ENCODE peak calls at places on chromosomes 6 and 20, in seven cellular contexts. V, Z, Q, I, F, T and E are unnamed samples. For H3K27me3 and H3K4me1, the result is how much of the 10 kb centered on the place peaks cover.

GRCh38 chr6:143556529-143556928 is 45.0 kb upstream of the FUCA2 start:
- DNase-seq in V (no peak), F (no peak), Z (no peak), Q (no peak), I (no peak), T (no peak), E (no peak)

GRCh38 chr6:154196333-154196732 is 157.3 kb downstream of the OPRM1 start:
- DNase-seq in T (no peak), I (no peak), F (no peak), Q (no peak), V (no peak), Z (no peak), E (no peak)

GRCh38 chr20:44728835-44729342 is 13.7 kb downstream of the CCN5 start:
- DNase-seq in V (peak), Q (peak), T (peak), Z (no peak), I (peak), F (peak), E (peak)

GRCh38 chr20:12614764-12615163 is 394.0 kb upstream of the SPTLC3 start:
- DNase-seq in Z (no peak), I (no peak), F (no peak), V (no peak), T (no peak), Q (no peak), E (no peak)

GRCh38 chr6:37903671-37904355 is 84.3 kb downstream of the ZFAND3 start:
- DNase-seq in I (no peak), Z (no peak), T (no peak), Q (no peak), V (no peak), F (no peak), E (no peak)

GRCh38 chr20:34871320-34871926 is 1.2 kb downstream of the GGT7 start:
- DNase-seq in T (no peak), Q (peak), F (no peak), V (no peak), Z (no peak), I (no peak), E (no peak)

GRCh38 chr6:43172127-43173007 is 1.3 kb downstream of the SRF start:
- DNase-seq in F (peak), Q (peak), T (peak), V (peak), Z (peak), I (peak), E (peak)

GRCh38 chr6:160692369-160692959 is 9.6 kb upstream of the PLG start:
- DNase-seq in V (no peak), T (no peak), Z (no peak), F (no peak), I (no peak), Q (peak), E (no peak)

GRCh38 chr6:157823001-157823522 is at the start of gene SNX9:
- DNase-seq in Z (peak), Q (peak), F (peak), I (peak), V (peak), T (peak), E (peak)

GRCh38 chr6:144725731-144726522 is 440.8 kb downstream of the UTRN start:
- DNase-seq in I (no peak), T (no peak), Q (peak), V (no peak), F (no peak), Z (peak), E (no peak)

GRCh38 chr20:9835302-9835701 is 3.6 kb downstream of the PAK5 start:
- DNase-seq in F (no peak), Q (no peak), I (no peak), V (no peak), T (no peak), Z (no peak), E (no peak)

GRCh38 chr6:20564777-20565176 is 30.5 kb downstream of the CDKAL1 start:
- DNase-seq in F (no peak), Z (no peak), I (no peak), Q (no peak), V (no peak), T (no peak), E (no peak)

GRCh38 chr6:136089885-136090284 is 160.2 kb downstream of the MTFR2 start:
- DNase-seq in F (no peak), V (no peak), Z (no peak), T (no peak), Q (no peak), I (no peak), E (no peak)

GRCh38 chr6:166441641-166442078 is 58.9 kb upstream of the MPC1 start:
- DNase-seq in Z (no peak), T (no peak), F (no peak), V (no peak), I (no peak), Q (no peak), E (no peak)

GRCh38 chr6:147728903-147729302 is 220.4 kb downstream of the SAMD5 start:
- DNase-seq in V (no peak), F (no peak), Z (no peak), T (no peak), Q (no peak), I (no peak), E (no peak)
- H3K27me3 ChIP-seq in V (under half), F (under half), Z (under half), T (under half), Q (under half), I (under half), E (under half)

GRCh38 chr20:49700411-49701185 is 13.1 kb downstream of the B4GALT5 start:
- DNase-seq in F (no peak), Q (no peak), I (no peak), Z (no peak), V (no peak), T (no peak), E (no peak)
- H3K4me1 ChIP-seq in F (half or more), Q (half or more), I (half or more), Z (under half), V (under half), T (under half), E (under half)

DNA sequence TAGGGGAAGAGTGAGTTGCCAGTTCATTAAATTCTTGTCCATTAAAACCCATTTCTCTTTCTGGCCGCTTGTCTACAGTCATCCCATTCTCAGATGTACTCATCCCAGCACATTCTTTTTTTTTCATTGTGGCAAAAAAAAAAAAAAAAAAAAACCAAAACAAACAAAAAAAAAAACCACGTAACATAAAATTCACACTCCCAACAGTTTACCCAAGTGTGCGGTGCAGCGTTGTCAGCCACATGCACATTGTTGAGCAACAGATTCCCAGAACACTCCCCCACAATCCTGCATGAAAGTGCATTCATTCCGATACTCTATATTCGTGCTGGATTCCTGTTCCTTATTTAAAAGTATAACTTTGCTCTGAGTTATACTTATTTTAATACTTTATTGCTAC is 96.0 kb downstream of the SASH1 start:
- DNase-seq in V (no peak), T (no peak), I (no peak), Q (no peak), F (no peak), Z (no peak), E (no peak)
- H3K27me3 ChIP-seq in V (under half), T (under half), I (under half), Q (under half), F (under half), Z (under half), E (under half)

DNA sequence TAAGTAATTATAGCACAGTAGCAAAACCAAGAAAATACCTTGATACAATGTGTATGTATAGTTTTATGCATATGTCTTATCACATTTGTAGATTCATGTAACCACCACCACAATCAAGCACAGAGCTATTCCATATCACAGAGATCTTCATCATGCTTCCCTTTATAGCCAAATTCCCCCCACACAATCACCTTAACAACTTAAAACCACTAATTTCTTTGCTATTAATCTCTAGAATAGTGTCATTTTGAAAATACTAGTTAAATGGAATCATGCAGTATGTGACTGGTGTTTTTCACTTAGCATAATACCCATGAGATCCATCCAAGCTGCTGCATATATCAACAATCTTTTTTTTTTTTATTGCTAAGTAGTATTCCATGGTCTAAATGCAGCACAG is 8.2 kb downstream of the HLA-DRA start:
- DNase-seq in I (no peak), T (no peak), F (no peak), Z (no peak), V (no peak), Q (no peak), E (no peak)
- H3K4me1 ChIP-seq in I (under half), T (under half), F (under half), Z (under half), V (under half), Q (under half), E (under half)

GRCh38 chr6:16840725-16841124 is 79.5 kb upstream of the ATXN1 start:
- DNase-seq in Z (no peak), I (no peak), F (no peak), V (no peak), Q (no peak), T (no peak), E (no peak)

GRCh38 chr6:16841241-16841640 is 80.0 kb upstream of the ATXN1 start:
- DNase-seq in T (no peak), V (no peak), I (no peak), Z (no peak), Q (no peak), F (no peak), E (no peak)

GRCh38 chr6:16840291-16840690 is 79.0 kb upstream of the ATXN1 start:
- DNase-seq in V (no peak), Z (no peak), Q (no peak), F (no peak), T (no peak), I (no peak), E (no peak)

GRCh38 chr6:16837217-16837972 is 76.1 kb upstream of the ATXN1 start:
- DNase-seq in T (no peak), V (no peak), F (no peak), Z (no peak), I (no peak), Q (no peak), E (no peak)

DNA sequence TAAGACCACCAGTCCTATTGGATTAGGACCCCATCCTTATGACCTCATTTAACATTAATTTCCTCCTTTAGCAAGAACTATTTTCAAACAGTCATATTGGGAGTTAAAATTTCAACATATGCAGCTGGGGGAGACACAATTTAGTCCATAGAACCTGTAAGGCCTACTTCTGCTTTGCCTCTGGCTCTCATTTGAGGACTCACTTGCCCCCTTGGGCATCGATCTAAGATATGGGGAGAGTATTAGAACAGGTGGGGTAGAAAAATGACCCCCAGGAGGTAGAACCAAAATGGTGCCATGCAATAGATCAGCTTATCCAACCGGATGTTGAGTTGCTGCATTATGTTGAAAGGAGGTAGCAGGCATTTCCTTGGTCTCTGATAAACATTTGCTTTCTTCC is 78.5 kb upstream of the ATXN1 start:
- DNase-seq in Z (no peak), V (no peak), F (no peak), T (no peak), Q (no peak), I (no peak), E (no peak)
- H3K27me3 ChIP-seq in Z (under half), V (under half), F (under half), T (under half), Q (under half), I (under half), E (under half)